ENCODE peak calls at places on chromosomes 1 and 21, in nine cellular contexts. U, K, X, L, N, Y, Z, O and Q are unnamed samples.

GRCh38 chr1:156658945-156659574 is 17.1 kb downstream of the BCAN start:
- DNase-seq in X (no peak), K (no peak), Y (no peak), L (no peak), O (no peak), Z (no peak), N (no peak), U (no peak), Q (no peak)

GRCh38 chr1:65799601-65800000 is 6.9 kb downstream of the PDE4B start:
- DNase-seq in K (no peak), Y (no peak), U (no peak), X (no peak), Z (no peak), O (no peak), N (no peak), L (no peak), Q (no peak)

GRCh38 chr1:37430074-37430985 is 44.0 kb upstream of the ZC3H12A start:
- DNase-seq in K (no peak), Y (no peak), U (no peak), O (no peak), Z (no peak), N (no peak), X (no peak), L (no peak), Q (no peak)

GRCh38 chr1:36411674-36412648 is 14.3 kb upstream of the LSM10 start:
- DNase-seq in U (peak), X (no peak), L (no peak), Z (no peak), O (peak), Y (no peak), N (no peak), K (peak), Q (no peak)

GRCh38 chr1:154931940-154932487 is 4.5 kb downstream of the PMVK start:
- DNase-seq in N (no peak), L (no peak), O (no peak), X (peak), K (no peak), Y (peak), U (peak), Z (peak), Q (no peak)

GRCh38 chr21:37546949-37547614 is 180.5 kb downstream of the DYRK1A start:
- DNase-seq in Z (no peak), U (no peak), N (no peak), X (no peak), O (no peak), L (no peak), Y (no peak), K (no peak), Q (peak)

GRCh38 chr1:236545621-236546169 is 21.9 kb downstream of the LGALS8 start:
- DNase-seq in Y (no peak), N (no peak), O (no peak), X (no peak), Z (no peak), L (no peak), K (no peak), U (no peak), Q (no peak)

GRCh38 chr21:38611262-38611661 is 113.0 kb upstream of the ERG start:
- DNase-seq in K (no peak), U (no peak), L (peak), N (no peak), X (no peak), Z (no peak), O (no peak), Y (no peak), Q (no peak)

GRCh38 chr1:39321979-39322378 is 117.5 kb downstream of the MACF1 start:
- DNase-seq in Z (no peak), O (no peak), Y (no peak), L (no peak), K (no peak), X (no peak), N (no peak), U (no peak), Q (no peak)

GRCh38 chr1:204319027-204319426 is 40.7 kb downstream of the PLEKHA6 start:
- DNase-seq in N (no peak), U (no peak), X (no peak), Z (no peak), O (no peak), Y (no peak), K (no peak), L (no peak), Q (no peak)

GRCh38 chr1:18118491-18118890 is 10.9 kb downstream of the IGSF21 start:
- DNase-seq in L (no peak), O (no peak), X (no peak), Y (no peak), K (no peak), N (no peak), Z (no peak), U (no peak), Q (no peak)

GRCh38 chr1:93699676-93700168 is 18.1 kb upstream of the BCAR3 start:
- DNase-seq in L (no peak), Z (no peak), Y (no peak), N (no peak), X (no peak), U (no peak), O (no peak), K (no peak), Q (no peak)

GRCh38 chr21:42200906-42201614 is 17.9 kb upstream of the ABCG1 start:
- DNase-seq in O (no peak), N (no peak), Z (no peak), Y (no peak), U (no peak), X (no peak), L (no peak), K (no peak), Q (peak)

GRCh38 chr1:193458628-193459027 is 272.2 kb upstream of the B3GALT2 start:
- DNase-seq in L (no peak), Z (no peak), X (no peak), K (no peak), O (no peak), N (no peak), U (no peak), Y (no peak), Q (no peak)

GRCh38 chr1:227748496-227749182 is 13.4 kb downstream of the SNAP47 start:
- DNase-seq in Z (no peak), K (no peak), Y (no peak), U (no peak), O (no peak), X (no peak), N (peak), L (no peak), Q (no peak)

GRCh38 chr1:204348722-204349121 is 11.0 kb downstream of the PLEKHA6 start:
- DNase-seq in O (peak), X (no peak), K (peak), U (peak), L (peak), N (peak), Z (peak), Y (peak), Q (peak)

GRCh38 chr1:208137144-208137682 is 107.0 kb downstream of the PLXNA2 start:
- DNase-seq in L (no peak), K (no peak), X (no peak), O (no peak), N (no peak), U (no peak), Y (no peak), Z (no peak), Q (no peak)

GRCh38 chr1:94729287-94729686 is 90.9 kb upstream of the SLC44A3 start:
- DNase-seq in N (peak), K (no peak), O (no peak), Y (no peak), Z (no peak), L (no peak), U (no peak), X (no peak), Q (no peak)

GRCh38 chr1:8217011-8217711 is 100.8 kb upstream of the SLC45A1 start:
- DNase-seq in K (peak), Z (no peak), N (no peak), L (peak), X (no peak), Y (peak), U (peak), O (no peak), Q (no peak)

GRCh38 chr1:1208713-1209433 is 2.5 kb upstream of the TNFRSF18 start:
- DNase-seq in N (no peak), Z (no peak), U (no peak), X (no peak), L (peak), O (peak), Y (no peak), K (no peak), Q (no peak)

GRCh38 chr1:172970186-172970585 is 80.6 kb downstream of the TNFSF18 start:
- DNase-seq in Z (no peak), L (no peak), N (no peak), Y (no peak), U (no peak), O (peak), X (peak), K (no peak), Q (no peak)

GRCh38 chr1:184739796-184740195 is 14.9 kb downstream of the EDEM3 start:
- DNase-seq in Y (no peak), L (no peak), K (no peak), Z (no peak), N (no peak), U (no peak), O (no peak), X (no peak), Q (no peak)

GRCh38 chr1:8363764-8364301 is 45.9 kb downstream of the SLC45A1 start:
- DNase-seq in L (peak), Y (no peak), N (no peak), K (no peak), O (no peak), U (no peak), Z (no peak), X (no peak), Q (peak)

GRCh38 chr21:15421521-15421920 is 308.3 kb upstream of the USP25 start:
- DNase-seq in X (peak), U (no peak), K (no peak), Y (no peak), N (no peak), L (no peak), O (no peak), Z (no peak), Q (no peak)

GRCh38 chr21:37424987-37425386 is 58.4 kb downstream of the DYRK1A start:
- DNase-seq in X (no peak), U (no peak), N (peak), Y (no peak), O (no peak), L (no peak), Z (no peak), K (no peak), Q (no peak)

GRCh38 chr1:203450541-203451149 is 25.0 kb upstream of the PRELP start:
- DNase-seq in O (no peak), Y (no peak), X (no peak), K (peak), N (no peak), U (no peak), L (no peak), Z (no peak), Q (peak)

GRCh38 chr21:16419188-16419874 is 689.5 kb downstream of the USP25 start:
- DNase-seq in Z (peak), X (no peak), N (peak), K (peak), O (peak), Y (peak), U (peak), L (peak), Q (no peak)

GRCh38 chr1:65059930-65060538 is 88.0 kb upstream of the AK4 start:
- DNase-seq in U (peak), L (no peak), Z (no peak), Y (no peak), N (no peak), O (no peak), K (peak), X (peak), Q (no peak)

GRCh38 chr1:85375422-85375934 is 89.5 kb downstream of the DDAH1 start:
- DNase-seq in N (no peak), Y (no peak), K (no peak), Z (no peak), U (no peak), X (no peak), O (no peak), L (no peak), Q (no peak)

GRCh38 chr1:112904071-112904830 is 51.7 kb downstream of the SLC16A1 start:
- DNase-seq in Y (no peak), O (no peak), U (no peak), N (no peak), X (peak), K (peak), L (no peak), Z (no peak), Q (no peak)

GRCh38 chr1:93437976-93438605 is 9.8 kb upstream of the FNBP1L start:
- DNase-seq in X (peak), L (no peak), N (no peak), K (peak), U (peak), Y (no peak), O (no peak), Z (no peak), Q (no peak)

GRCh38 chr1:200090252-200091159 is 63.0 kb downstream of the NR5A2 start:
- DNase-seq in N (no peak), O (no peak), K (peak), Z (no peak), U (no peak), X (no peak), L (no peak), Y (no peak), Q (peak)

GRCh38 chr1:220841293-220841692 is 38.0 kb upstream of the HLX start:
- DNase-seq in O (peak), Z (no peak), U (no peak), K (peak), N (no peak), L (no peak), Y (no peak), X (no peak), Q (no peak)

GRCh38 chr21:44331650-44332306 is 7.4 kb downstream of the CFAP410 start:
- DNase-seq in N (no peak), O (no peak), Z (no peak), K (no peak), U (no peak), X (peak), L (no peak), Y (no peak), Q (peak)

GRCh38 chr1:62198781-62199125 is 4.1 kb downstream of the L1TD1 start:
- DNase-seq in U (peak), X (no peak), L (no peak), Z (no peak), O (peak), Y (no peak), N (no peak), K (peak), Q (no peak)

GRCh38 chr1:62198069-62198780 is 3.6 kb downstream of the L1TD1 start:
- DNase-seq in X (no peak), Y (no peak), Z (no peak), K (peak), O (no peak), U (no peak), N (no peak), L (no peak), Q (no peak)

GRCh38 chr1:62196091-62196690 is 1.5 kb downstream of the L1TD1 start:
- DNase-seq in Y (no peak), U (no peak), N (no peak), Z (no peak), O (no peak), K (peak), X (no peak), L (no peak), Q (peak)

GRCh38 chr1:62194651-62195282 is at the start of gene L1TD1:
- DNase-seq in N (no peak), X (no peak), Y (no peak), K (peak), O (no peak), L (no peak), Z (peak), U (peak), Q (no peak)
- H3K27ac ChIP-seq in N (no peak), X (no peak), Y (no peak), K (peak), O (no peak), L (no peak), Z (no peak), U (no peak), Q (peak)

DNA sequence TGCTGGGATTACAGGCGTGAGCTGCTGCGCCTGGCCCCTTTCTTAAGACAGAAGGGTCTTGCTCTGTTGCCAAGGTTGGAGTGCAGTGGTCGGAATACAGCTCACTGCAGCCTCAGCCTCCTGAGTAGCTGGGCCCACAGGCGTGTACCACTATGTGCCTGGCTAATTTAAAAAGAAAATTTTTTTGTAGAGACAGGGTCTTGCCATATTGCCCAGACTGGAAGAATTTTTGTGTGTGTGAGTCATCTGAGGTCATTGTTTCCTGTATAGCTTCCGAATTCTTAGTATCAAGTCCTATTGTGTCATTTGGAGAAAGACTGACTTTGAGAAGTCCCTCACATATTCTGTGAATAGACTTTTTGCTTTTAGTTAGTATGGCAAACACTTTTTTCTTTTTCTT is 4.7 kb downstream of the SZRD1 start:
- DNase-seq in Z (no peak), O (no peak), X (no peak), L (no peak), N (no peak), Y (no peak), K (no peak), U (no peak), Q (no peak)
- H3K27ac ChIP-seq in Z (no peak), O (no peak), X (peak), L (no peak), N (no peak), Y (no peak), K (no peak), U (no peak), Q (no peak)

GRCh38 chr1:77925966-77926365 is 37.5 kb downstream of the NEXN start:
- DNase-seq in U (no peak), N (no peak), K (no peak), O (no peak), L (no peak), X (no peak), Z (no peak), Y (no peak), Q (no peak)

GRCh38 chr1:77927414-77927813 is 39.0 kb downstream of the NEXN start:
- DNase-seq in Y (no peak), X (no peak), O (no peak), Z (no peak), L (no peak), U (no peak), K (no peak), N (no peak), Q (no peak)

GRCh38 chr1:77929806-77930205 is 41.4 kb downstream of the NEXN start:
- DNase-seq in X (no peak), Y (no peak), N (no peak), U (no peak), Z (no peak), K (no peak), O (no peak), L (no peak), Q (no peak)

GRCh38 chr1:77926561-77927357 is 38.3 kb downstream of the NEXN start:
- DNase-seq in L (no peak), N (no peak), U (no peak), K (no peak), Y (no peak), Z (no peak), O (no peak), X (no peak), Q (no peak)

GRCh38 chr1:77925536-77925935 is 37.1 kb downstream of the NEXN start:
- DNase-seq in Z (no peak), O (no peak), U (no peak), X (no peak), L (no peak), Y (no peak), N (no peak), K (no peak), Q (no peak)
- H3K27ac ChIP-seq in Z (no peak), O (no peak), U (no peak), X (no peak), L (no peak), Y (no peak), N (no peak), K (no peak), Q (no peak)

GRCh38 chr1:117613969-117614865 is 8.4 kb downstream of the TENT5C start:
- DNase-seq in K (no peak), O (no peak), N (no peak), U (no peak), L (no peak), X (no peak), Z (no peak), Y (no peak), Q (no peak)

GRCh38 chr1:117616967-117617366 is 11.1 kb downstream of the TENT5C start:
- DNase-seq in O (no peak), Z (no peak), Y (no peak), N (no peak), U (no peak), K (no peak), X (no peak), L (no peak), Q (no peak)

GRCh38 chr1:117616356-117616755 is 10.5 kb downstream of the TENT5C start:
- DNase-seq in X (no peak), K (no peak), Z (peak), L (no peak), N (no peak), Y (peak), U (no peak), O (no peak), Q (no peak)

GRCh38 chr1:117613249-117613968 is 7.6 kb downstream of the TENT5C start:
- DNase-seq in Z (no peak), K (no peak), U (no peak), L (no peak), Y (no peak), X (no peak), O (no peak), N (no peak), Q (no peak)

DNA sequence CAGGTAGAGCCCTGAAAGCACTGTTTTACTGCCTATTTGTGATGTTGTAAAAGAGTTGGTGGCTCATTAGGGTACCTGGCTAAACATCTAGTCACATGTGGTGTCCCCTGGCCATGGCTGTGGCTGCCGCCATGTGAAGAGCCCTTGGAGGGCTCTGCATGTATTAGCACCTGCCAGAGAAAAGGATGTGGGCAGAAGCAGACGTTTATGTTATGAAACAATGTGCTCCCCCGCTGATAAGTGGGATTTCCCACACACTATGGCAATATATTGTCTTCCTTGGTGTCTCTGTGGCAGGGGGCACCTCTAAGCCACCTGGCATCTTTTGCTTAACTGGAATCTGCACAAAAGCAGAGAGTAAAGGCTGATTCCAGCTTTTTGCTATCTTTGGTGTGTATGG is 9.6 kb downstream of the TENT5C start:
- DNase-seq in O (no peak), K (no peak), X (no peak), U (no peak), Z (no peak), L (no peak), Y (no peak), N (no peak), Q (no peak)
- H3K27ac ChIP-seq in O (no peak), K (no peak), X (no peak), U (no peak), Z (no peak), L (no peak), Y (no peak), N (no peak), Q (no peak)